ENCODE peak calls at places on chromosomes 5 and 9, in seven cellular contexts. One of them, this sample, is unnamed.

GRCh38 chr5:174794941-174795672 is 70.7 kb downstream of the MSX2 start:
- DNase-seq in naive thymus-derived CD4-positive, alpha-beta T cell: no peak
- DNase-seq in RWPE2: no peak
- DNase-seq in mesenchymal stem cell: no peak
- DNase-seq in upper lobe of right lung: no peak
- DNase-seq in CD8-positive, alpha-beta memory T cell: no peak
- DNase-seq in heart left ventricle: no peak
- DNase-seq in this sample: no peak

GRCh38 chr9:130235558-130236435 is 29.8 kb upstream of the HMCN2 start:
- DNase-seq in naive thymus-derived CD4-positive, alpha-beta T cell: peak; percentile 72
- DNase-seq in RWPE2: no peak
- DNase-seq in mesenchymal stem cell: peak; percentile 66
- DNase-seq in upper lobe of right lung: peak; percentile 84
- DNase-seq in CD8-positive, alpha-beta memory T cell: peak; percentile 53
- DNase-seq in heart left ventricle: peak; percentile 67
- DNase-seq in this sample: no peak

GRCh38 chr5:1471997-1472963 is 27.0 kb upstream of the SLC6A3 start:
- DNase-seq in naive thymus-derived CD4-positive, alpha-beta T cell: no peak
- DNase-seq in RWPE2: peak; percentile 58
- DNase-seq in mesenchymal stem cell: no peak
- DNase-seq in upper lobe of right lung: peak; percentile 58
- DNase-seq in CD8-positive, alpha-beta memory T cell: no peak
- DNase-seq in heart left ventricle: peak; percentile 7
- DNase-seq in this sample: no peak

GRCh38 chr9:93257808-93258331 is 73.9 kb downstream of the WNK2 start:
- DNase-seq in naive thymus-derived CD4-positive, alpha-beta T cell: peak; percentile 15
- DNase-seq in RWPE2: no peak
- DNase-seq in mesenchymal stem cell: no peak
- DNase-seq in upper lobe of right lung: peak; percentile 43
- DNase-seq in CD8-positive, alpha-beta memory T cell: no peak
- DNase-seq in heart left ventricle: no peak
- DNase-seq in this sample: no peak

GRCh38 chr9:25994605-25995004 is 316.4 kb upstream of the TUSC1 start:
- DNase-seq in naive thymus-derived CD4-positive, alpha-beta T cell: no peak
- DNase-seq in RWPE2: no peak
- DNase-seq in mesenchymal stem cell: peak; percentile 33
- DNase-seq in upper lobe of right lung: no peak
- DNase-seq in CD8-positive, alpha-beta memory T cell: no peak
- DNase-seq in heart left ventricle: no peak
- DNase-seq in this sample: no peak

GRCh38 chr9:106575903-106576755 is 286.8 kb upstream of the ZNF462 start:
- DNase-seq in naive thymus-derived CD4-positive, alpha-beta T cell: no peak
- DNase-seq in RWPE2: no peak
- DNase-seq in mesenchymal stem cell: no peak
- DNase-seq in upper lobe of right lung: no peak
- DNase-seq in CD8-positive, alpha-beta memory T cell: no peak
- DNase-seq in heart left ventricle: no peak
- DNase-seq in this sample: no peak

GRCh38 chr5:5141625-5142527 is 1.7 kb downstream of the ADAMTS16 start:
- DNase-seq in naive thymus-derived CD4-positive, alpha-beta T cell: no peak
- DNase-seq in RWPE2: no peak
- DNase-seq in mesenchymal stem cell: peak; percentile 61
- DNase-seq in upper lobe of right lung: no peak
- DNase-seq in CD8-positive, alpha-beta memory T cell: peak; percentile 23
- DNase-seq in heart left ventricle: peak; percentile 50
- DNase-seq in this sample: no peak

GRCh38 chr5:168747987-168748777 is 169.0 kb upstream of the PANK3 start:
- DNase-seq in naive thymus-derived CD4-positive, alpha-beta T cell: peak; percentile 54
- DNase-seq in RWPE2: peak; percentile 36
- DNase-seq in mesenchymal stem cell: no peak
- DNase-seq in upper lobe of right lung: no peak
- DNase-seq in CD8-positive, alpha-beta memory T cell: no peak
- DNase-seq in heart left ventricle: peak; percentile 50
- DNase-seq in this sample: peak; percentile 87

GRCh38 chr5:177458912-177459350 is 12.3 kb downstream of the PRR7 start:
- DNase-seq in naive thymus-derived CD4-positive, alpha-beta T cell: no peak
- DNase-seq in RWPE2: no peak
- DNase-seq in mesenchymal stem cell: peak; percentile 35
- DNase-seq in upper lobe of right lung: no peak
- DNase-seq in CD8-positive, alpha-beta memory T cell: no peak
- DNase-seq in heart left ventricle: peak; percentile 24
- DNase-seq in this sample: no peak

GRCh38 chr5:90434116-90434714 is 24.7 kb upstream of the CETN3 start:
- DNase-seq in naive thymus-derived CD4-positive, alpha-beta T cell: no peak
- DNase-seq in RWPE2: no peak
- DNase-seq in mesenchymal stem cell: peak; percentile 42
- DNase-seq in upper lobe of right lung: no peak
- DNase-seq in CD8-positive, alpha-beta memory T cell: peak; percentile 20
- DNase-seq in heart left ventricle: peak; percentile 31
- DNase-seq in this sample: no peak

DNA sequence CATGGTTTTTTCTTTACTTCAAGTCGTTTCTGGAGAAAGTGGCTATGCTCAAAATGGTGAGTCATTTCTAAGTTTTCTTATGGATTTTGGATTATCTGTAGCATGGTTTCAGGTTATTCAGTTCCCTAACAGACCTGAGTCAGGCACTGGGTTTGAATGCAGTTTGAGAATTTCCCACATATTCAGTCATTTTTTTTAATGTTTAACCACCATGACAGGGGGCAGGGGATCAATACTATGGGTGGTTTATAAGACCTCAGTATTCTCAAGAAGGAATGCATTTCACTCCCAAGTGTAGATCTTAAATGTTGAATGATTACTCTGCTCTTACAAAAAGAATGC is 284 bp downstream of the IL7R start:
- DNase-seq in naive thymus-derived CD4-positive, alpha-beta T cell: no peak
- DNase-seq in RWPE2: no peak
- DNase-seq in mesenchymal stem cell: no peak
- DNase-seq in upper lobe of right lung: no peak
- DNase-seq in CD8-positive, alpha-beta memory T cell: no peak
- DNase-seq in heart left ventricle: no peak
- DNase-seq in this sample: no peak
- H3K4me3 ChIP-seq in naive thymus-derived CD4-positive, alpha-beta T cell: peak overlapping the region; percentile 80
- H3K4me3 ChIP-seq in RWPE2: no peak overlapping the region
- H3K4me3 ChIP-seq in mesenchymal stem cell: peak overlapping the region; percentile 26
- H3K4me3 ChIP-seq in upper lobe of right lung: peak overlapping the region; percentile 42
- H3K4me3 ChIP-seq in CD8-positive, alpha-beta memory T cell: peak overlapping the region; percentile 93
- H3K4me3 ChIP-seq in heart left ventricle: no peak overlapping the region
- H3K4me3 ChIP-seq in this sample: no peak overlapping the region

DNA sequence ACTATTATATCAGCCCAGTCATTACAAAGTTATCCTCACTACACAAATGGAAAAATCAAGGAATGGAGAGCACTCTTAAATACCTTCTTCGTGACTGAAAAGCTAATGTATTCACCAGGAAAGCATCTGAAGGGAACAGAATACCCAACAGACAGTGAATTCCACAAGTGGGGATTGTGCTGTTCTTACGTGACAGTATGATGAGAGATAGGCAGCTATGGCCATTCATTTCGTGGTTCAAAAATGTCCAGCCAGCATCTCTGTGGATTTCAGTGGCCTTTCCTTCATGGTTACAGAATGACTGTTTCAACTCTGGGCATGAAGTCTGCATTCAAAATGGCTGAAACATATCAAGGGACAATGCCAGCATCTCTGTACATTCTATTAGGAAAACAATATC is 323.8 kb downstream of the PRELID2 start:
- DNase-seq in naive thymus-derived CD4-positive, alpha-beta T cell: no peak
- DNase-seq in RWPE2: no peak
- DNase-seq in mesenchymal stem cell: no peak
- DNase-seq in upper lobe of right lung: no peak
- DNase-seq in CD8-positive, alpha-beta memory T cell: no peak
- DNase-seq in heart left ventricle: no peak
- DNase-seq in this sample: no peak
- H3K27ac ChIP-seq in naive thymus-derived CD4-positive, alpha-beta T cell: no peak overlapping the region
- H3K27ac ChIP-seq in RWPE2: no peak overlapping the region
- H3K27ac ChIP-seq in mesenchymal stem cell: no peak overlapping the region
- H3K27ac ChIP-seq in upper lobe of right lung: no peak overlapping the region
- H3K27ac ChIP-seq in CD8-positive, alpha-beta memory T cell: no peak overlapping the region
- H3K27ac ChIP-seq in heart left ventricle: no peak overlapping the region
- H3K27ac ChIP-seq in this sample: no peak overlapping the region

DNA sequence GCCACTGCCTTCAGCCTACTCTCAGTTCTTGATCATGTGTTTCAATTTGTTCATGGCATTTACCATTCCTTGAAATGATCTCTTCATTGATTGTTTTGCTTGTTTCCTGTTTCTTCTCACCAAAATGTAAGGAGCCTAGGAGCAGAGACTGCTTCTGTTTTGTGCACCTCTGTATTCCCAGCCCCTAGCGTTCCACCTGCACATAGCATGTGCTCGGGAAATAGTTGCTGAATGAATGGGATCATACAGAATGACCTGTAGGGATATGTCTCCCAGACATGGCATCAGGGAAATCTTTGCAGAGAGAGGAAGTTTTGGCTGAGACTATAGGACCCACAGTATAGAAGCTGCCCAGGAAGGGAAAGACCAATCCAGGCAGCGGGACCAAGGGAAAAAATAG is 6.2 kb upstream of the CERCAM start:
- DNase-seq in naive thymus-derived CD4-positive, alpha-beta T cell: no peak
- DNase-seq in RWPE2: no peak
- DNase-seq in mesenchymal stem cell: no peak
- DNase-seq in upper lobe of right lung: no peak
- DNase-seq in CD8-positive, alpha-beta memory T cell: no peak
- DNase-seq in heart left ventricle: no peak
- DNase-seq in this sample: no peak
- H3K27me3 ChIP-seq in naive thymus-derived CD4-positive, alpha-beta T cell: peaks cover 5% of the 10 kb centered on the region
- H3K27me3 ChIP-seq in RWPE2: no peaks in the 10 kb centered on the region
- H3K27me3 ChIP-seq in mesenchymal stem cell: peaks cover 69% of the 10 kb centered on the region
- H3K27me3 ChIP-seq in upper lobe of right lung: peaks cover 14% of the 10 kb centered on the region
- H3K27me3 ChIP-seq in CD8-positive, alpha-beta memory T cell: peaks cover 7% of the 10 kb centered on the region
- H3K27me3 ChIP-seq in heart left ventricle: peaks cover 25% of the 10 kb centered on the region
- H3K27me3 ChIP-seq in this sample: peaks cover 25% of the 10 kb centered on the region

GRCh38 chr5:35248843-35249780 is 18.8 kb upstream of the PRLR start:
- DNase-seq in naive thymus-derived CD4-positive, alpha-beta T cell: no peak
- DNase-seq in RWPE2: no peak
- DNase-seq in mesenchymal stem cell: peak; percentile 39
- DNase-seq in upper lobe of right lung: no peak
- DNase-seq in CD8-positive, alpha-beta memory T cell: no peak
- DNase-seq in heart left ventricle: no peak
- DNase-seq in this sample: no peak
- H3K4me3 ChIP-seq in naive thymus-derived CD4-positive, alpha-beta T cell: no peak overlapping the region
- H3K4me3 ChIP-seq in RWPE2: peak overlapping the region; percentile 16
- H3K4me3 ChIP-seq in mesenchymal stem cell: peak overlapping the region; percentile 16
- H3K4me3 ChIP-seq in upper lobe of right lung: peak overlapping the region; percentile 1
- H3K4me3 ChIP-seq in CD8-positive, alpha-beta memory T cell: no peak overlapping the region
- H3K4me3 ChIP-seq in heart left ventricle: no peak overlapping the region
- H3K4me3 ChIP-seq in this sample: no peak overlapping the region

GRCh38 chr5:50694027-50694590 is 27.7 kb downstream of the PARP8 start:
- DNase-seq in naive thymus-derived CD4-positive, alpha-beta T cell: no peak
- DNase-seq in RWPE2: no peak
- DNase-seq in mesenchymal stem cell: peak; percentile 50
- DNase-seq in upper lobe of right lung: no peak
- DNase-seq in CD8-positive, alpha-beta memory T cell: no peak
- DNase-seq in heart left ventricle: no peak
- DNase-seq in this sample: no peak
- H3K27ac ChIP-seq in naive thymus-derived CD4-positive, alpha-beta T cell: no peak overlapping the region
- H3K27ac ChIP-seq in RWPE2: no peak overlapping the region
- H3K27ac ChIP-seq in mesenchymal stem cell: no peak overlapping the region
- H3K27ac ChIP-seq in upper lobe of right lung: no peak overlapping the region
- H3K27ac ChIP-seq in CD8-positive, alpha-beta memory T cell: no peak overlapping the region
- H3K27ac ChIP-seq in heart left ventricle: no peak overlapping the region
- H3K27ac ChIP-seq in this sample: no peak overlapping the region

GRCh38 chr5:180742727-180743126 is 2.9 kb upstream of the OR2Y1 start:
- DNase-seq in naive thymus-derived CD4-positive, alpha-beta T cell: no peak
- DNase-seq in RWPE2: no peak
- DNase-seq in mesenchymal stem cell: no peak
- DNase-seq in upper lobe of right lung: no peak
- DNase-seq in CD8-positive, alpha-beta memory T cell: no peak
- DNase-seq in heart left ventricle: no peak
- DNase-seq in this sample: no peak
- H3K27me3 ChIP-seq in naive thymus-derived CD4-positive, alpha-beta T cell: peaks cover 2% of the 10 kb centered on the region
- H3K27me3 ChIP-seq in RWPE2: peaks cover 71% of the 10 kb centered on the region
- H3K27me3 ChIP-seq in mesenchymal stem cell: peaks cover 35% of the 10 kb centered on the region
- H3K27me3 ChIP-seq in upper lobe of right lung: peaks cover 15% of the 10 kb centered on the region
- H3K27me3 ChIP-seq in CD8-positive, alpha-beta memory T cell: no peaks in the 10 kb centered on the region
- H3K27me3 ChIP-seq in heart left ventricle: peaks cover 52% of the 10 kb centered on the region
- H3K27me3 ChIP-seq in this sample: no peaks in the 10 kb centered on the region

DNA sequence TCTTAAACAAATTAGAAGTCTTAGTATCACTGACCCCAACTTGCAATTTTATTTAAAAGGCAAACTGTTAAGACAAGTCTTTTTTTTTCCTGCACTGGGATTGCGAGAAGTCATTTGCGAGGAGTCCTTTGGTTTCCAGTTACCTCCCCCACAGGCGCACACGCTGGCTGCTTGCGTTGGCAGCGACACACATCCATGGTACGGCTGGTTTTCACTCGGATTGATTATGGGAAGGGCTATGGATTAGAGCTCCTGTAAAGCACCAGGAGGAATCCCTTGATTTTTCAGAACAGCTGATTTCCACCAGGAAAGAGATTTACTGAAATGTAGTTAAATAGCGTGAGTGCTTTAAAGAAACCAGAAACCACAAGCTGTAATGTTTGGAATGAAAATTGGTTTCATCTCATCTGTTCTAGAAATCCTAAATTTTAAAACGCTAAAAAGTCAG is 732 bp downstream of the SLC1A3 start:
- DNase-seq in naive thymus-derived CD4-positive, alpha-beta T cell: no peak
- DNase-seq in RWPE2: no peak
- DNase-seq in mesenchymal stem cell: peak; percentile 39
- DNase-seq in upper lobe of right lung: no peak
- DNase-seq in CD8-positive, alpha-beta memory T cell: no peak
- DNase-seq in heart left ventricle: peak; percentile 51
- DNase-seq in this sample: no peak
- H3K4me3 ChIP-seq in naive thymus-derived CD4-positive, alpha-beta T cell: no peak overlapping the region
- H3K4me3 ChIP-seq in RWPE2: peak overlapping the region; percentile 43
- H3K4me3 ChIP-seq in mesenchymal stem cell: peak overlapping the region; percentile 85
- H3K4me3 ChIP-seq in upper lobe of right lung: peak overlapping the region; percentile 62
- H3K4me3 ChIP-seq in CD8-positive, alpha-beta memory T cell: no peak overlapping the region
- H3K4me3 ChIP-seq in heart left ventricle: peak overlapping the region; percentile 62
- H3K4me3 ChIP-seq in this sample: peak overlapping the region; percentile 64

This sample was measured in iPS DF 6.9.